ENCODE peak calls at places on chromosomes 11 and 22, in six cellular contexts. P is cardiac fibroblast, Y is HL-60, N is sigmoid colon, U is foreskin fibroblast, C is fibroblast of lung. V is an unnamed sample.

GRCh38 chr11:82701847-82702520 is 31.7 kb downstream of the FAM181B start:
- DNase-seq in P (peak; percentile 55), Y (no peak), N (no peak), U (peak; percentile 41), C (peak; percentile 44), V (peak; percentile 55)

GRCh38 chr11:104881117-104881794 is 17.0 kb downstream of the CASP12 start:
- DNase-seq in P (no peak), Y (no peak), N (no peak), U (no peak), C (no peak), V (no peak)

GRCh38 chr11:110513521-110514450 is 84.0 kb downstream of the FDX1 start:
- DNase-seq in P (no peak), Y (no peak), N (no peak), U (peak; percentile 76), C (peak; percentile 17), V (no peak)

GRCh38 chr22:50305658-50306566 is 1.5 kb downstream of the PLXNB2 start:
- DNase-seq in P (peak; percentile 95), Y (peak; percentile 88), N (peak; percentile 93), U (peak; percentile 98), C (peak; percentile 92), V (peak; percentile 99)

GRCh38 chr11:76512851-76513653 is 68.2 kb downstream of the EMSY start:
- DNase-seq in P (peak; percentile 64), Y (no peak), N (no peak), U (peak; percentile 49), C (peak; percentile 73), V (peak; percentile 42)

GRCh38 chr11:71483689-71484088 is 30.7 kb downstream of the NADSYN1 start:
- DNase-seq in P (no peak), Y (no peak), N (peak; percentile 8), U (no peak), C (no peak), V (no peak)

GRCh38 chr11:77361184-77361583 is 59.7 kb upstream of the GDPD4 start:
- DNase-seq in P (peak; percentile 56), Y (no peak), N (no peak), U (peak; percentile 43), C (no peak), V (peak; percentile 20)

GRCh38 chr22:24474221-24474620 is 20.9 kb upstream of the UPB1 start:
- DNase-seq in P (peak; percentile 91), Y (no peak), N (no peak), U (peak; percentile 80), C (peak; percentile 68), V (peak; percentile 53)

GRCh38 chr11:72553748-72554147 is 119.4 kb upstream of the CLPB start:
- DNase-seq in P (no peak), Y (peak; percentile 10), N (no peak), U (no peak), C (no peak), V (no peak)

GRCh38 chr11:8732748-8733241 is 50.2 kb downstream of the RPL27A start:
- DNase-seq in P (peak; percentile 84), Y (no peak), N (peak; percentile 89), U (peak; percentile 95), C (peak; percentile 87), V (peak; percentile 58)

GRCh38 chr11:68255526-68255925 is 16.2 kb downstream of the C11orf24 start:
- DNase-seq in P (peak; percentile 36), Y (no peak), N (no peak), U (no peak), C (no peak), V (no peak)

GRCh38 chr11:65316979-65317786 is 2.5 kb downstream of the CDC42EP2 start:
- DNase-seq in P (peak; percentile 97), Y (no peak), N (peak; percentile 90), U (peak; percentile 93), C (peak; percentile 90), V (peak; percentile 86)
- H3K4me3 ChIP-seq in P (peak overlapping the region; percentile 97), Y (no peak overlapping the region), N (peak overlapping the region; percentile 78), U (peak overlapping the region; percentile 100), C (peak overlapping the region; percentile 54), V (peak overlapping the region; percentile 7)

GRCh38 chr22:18012528-18012927 is 11.8 kb downstream of the MICAL3 start:
- DNase-seq in P (peak; percentile 50), Y (no peak), N (no peak), U (peak; percentile 56), C (no peak), V (peak; percentile 92)

GRCh38 chr22:18008136-18008535 is 16.2 kb downstream of the MICAL3 start:
- DNase-seq in P (no peak), Y (no peak), N (no peak), U (no peak), C (no peak), V (no peak)

GRCh38 chr22:18013436-18013835 is 10.9 kb downstream of the MICAL3 start:
- DNase-seq in P (no peak), Y (no peak), N (no peak), U (no peak), C (no peak), V (no peak)

GRCh38 chr22:18005201-18005926 is 19.0 kb downstream of the MICAL3 start:
- DNase-seq in P (no peak), Y (no peak), N (no peak), U (no peak), C (no peak), V (no peak)

DNA sequence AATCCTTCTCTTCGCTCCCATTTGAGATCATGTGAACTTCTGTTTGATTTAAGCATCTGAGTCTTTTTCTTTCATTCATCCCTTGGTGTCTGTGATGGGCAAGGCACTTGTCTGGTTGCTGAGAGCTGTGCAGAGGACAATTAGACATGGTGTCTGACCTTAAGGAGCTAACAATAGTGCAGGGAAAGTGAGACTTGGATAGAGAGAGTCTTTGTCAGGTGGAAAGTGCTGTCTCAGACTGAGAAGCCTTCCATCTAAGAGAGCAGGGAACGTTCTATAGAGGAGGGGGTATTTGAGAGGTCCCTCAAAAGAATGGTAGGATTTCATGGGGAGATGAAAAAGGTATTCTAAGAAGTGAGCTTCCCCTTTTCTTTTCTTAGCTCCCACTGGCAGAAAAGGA is 14.1 kb downstream of the MICAL3 start:
- DNase-seq in P (no peak), Y (no peak), N (no peak), U (no peak), C (no peak), V (no peak)
- TF ChIP-seq CTCF in P (no peak), Y (no peak), N (no peak), U (no peak), C (no peak), V (no peak)

GRCh38 chr22:29166180-29166579 is 39.5 kb upstream of the EMID1 start:
- DNase-seq in P (no peak), Y (no peak), N (peak; percentile 28), U (no peak), C (no peak), V (no peak)

GRCh38 chr22:29165336-29166060 is 40.2 kb upstream of the EMID1 start:
- DNase-seq in P (no peak), Y (no peak), N (peak; percentile 40), U (no peak), C (no peak), V (no peak)

GRCh38 chr22:29171721-29172120 is 34.0 kb upstream of the EMID1 start:
- DNase-seq in P (no peak), Y (no peak), N (peak; percentile 62), U (no peak), C (no peak), V (no peak)

GRCh38 chr22:29163808-29164207 is 41.9 kb upstream of the EMID1 start:
- DNase-seq in P (no peak), Y (no peak), N (peak; percentile 4), U (no peak), C (no peak), V (no peak)

GRCh38 chr22:29167032-29167911 is 38.4 kb upstream of the EMID1 start:
- DNase-seq in P (no peak), Y (peak; percentile 90), N (peak; percentile 41), U (no peak), C (no peak), V (no peak)
- H3K4me3 ChIP-seq in P (no peak overlapping the region), Y (no peak overlapping the region), N (no peak overlapping the region), U (no peak overlapping the region), C (no peak overlapping the region), V (no peak overlapping the region)

GRCh38 chr11:66283461-66284105 is 5.4 kb downstream of the YIF1A start:
- DNase-seq in P (no peak), Y (no peak), N (no peak), U (no peak), C (no peak), V (no peak)
- TF ChIP-seq CTCF in P (no peak), Y (no peak), N (no peak), U (no peak), C (no peak), V (no peak)

GRCh38 chr11:12409621-12410005 is 32.2 kb downstream of the PARVA start:
- DNase-seq in P (no peak), Y (no peak), N (no peak), U (peak; percentile 66), C (peak; percentile 60), V (no peak)
- H3K4me3 ChIP-seq in P (no peak overlapping the region), Y (no peak overlapping the region), N (peak overlapping the region; percentile 24), U (no peak overlapping the region), C (no peak overlapping the region), V (no peak overlapping the region)

GRCh38 chr11:69400769-69401590 is 80.5 kb upstream of the LINC01488 start:
- DNase-seq in P (no peak), Y (no peak), N (peak; percentile 53), U (no peak), C (no peak), V (no peak)

GRCh38 chr11:69403556-69404215 is 77.8 kb upstream of the LINC01488 start:
- DNase-seq in P (peak; percentile 55), Y (no peak), N (no peak), U (peak; percentile 71), C (peak; percentile 56), V (peak; percentile 11)

GRCh38 chr11:69402251-69402892 is 79.1 kb upstream of the LINC01488 start:
- DNase-seq in P (no peak), Y (no peak), N (no peak), U (no peak), C (no peak), V (no peak)

GRCh38 chr11:69400140-69400539 is 81.3 kb upstream of the LINC01488 start:
- DNase-seq in P (no peak), Y (no peak), N (no peak), U (no peak), C (no peak), V (no peak)

DNA sequence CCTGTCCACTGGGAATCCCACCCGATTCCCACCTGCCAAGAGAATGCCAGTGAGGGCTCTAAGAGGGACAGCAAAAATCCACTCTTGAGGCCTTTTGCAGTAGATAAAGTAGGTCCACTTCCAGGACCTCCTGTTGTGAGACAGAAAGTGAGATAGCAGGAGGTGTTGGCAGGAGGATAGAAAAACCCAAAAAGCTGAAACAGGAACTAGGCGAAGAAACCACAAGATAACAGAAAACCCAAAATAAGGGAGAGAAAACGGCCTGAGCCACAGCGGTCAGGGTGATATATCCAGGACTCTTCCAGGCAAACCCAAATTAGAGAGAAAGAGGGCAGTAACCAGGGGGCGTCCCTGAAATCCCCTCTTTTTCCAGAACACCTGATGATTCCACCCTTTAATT is 79.7 kb upstream of the LINC01488 start:
- DNase-seq in P (no peak), Y (no peak), N (no peak), U (no peak), C (no peak), V (no peak)
- TF ChIP-seq CTCF in P (no peak), Y (no peak), N (no peak), U (no peak), C (no peak), V (no peak)